ENCODE peak calls at places on chromosomes 3 and 15, in nine cellular contexts. One of them, this sample, is unnamed.

GRCh38 chr15:91482799-91483198 is 370.7 kb upstream of the SLCO3A1 start:
- DNase-seq in IMR-90: no peak
- DNase-seq in uterus: no peak
- DNase-seq in HCT116: no peak
- DNase-seq in psoas muscle: no peak
- DNase-seq in fibroblast of lung: no peak
- DNase-seq in cardiac muscle cell: no peak
- DNase-seq in foreskin fibroblast: no peak
- DNase-seq in breast epithelium: no peak
- DNase-seq in this sample: no peak

GRCh38 chr3:194843543-194843942 is 157.9 kb downstream of the FAM43A start:
- DNase-seq in IMR-90: no peak
- DNase-seq in uterus: no peak
- DNase-seq in HCT116: no peak
- DNase-seq in psoas muscle: no peak
- DNase-seq in fibroblast of lung: no peak
- DNase-seq in cardiac muscle cell: no peak
- DNase-seq in foreskin fibroblast: no peak
- DNase-seq in breast epithelium: no peak
- DNase-seq in this sample: peak

GRCh38 chr3:82038536-82038935 is 277.1 kb upstream of the GBE1 start:
- DNase-seq in IMR-90: no peak
- DNase-seq in uterus: no peak
- DNase-seq in HCT116: no peak
- DNase-seq in psoas muscle: no peak
- DNase-seq in fibroblast of lung: no peak
- DNase-seq in cardiac muscle cell: no peak
- DNase-seq in foreskin fibroblast: no peak
- DNase-seq in breast epithelium: no peak
- DNase-seq in this sample: no peak

GRCh38 chr3:123123716-123124616 is 57.1 kb downstream of the PDIA5 start:
- DNase-seq in IMR-90: no peak
- DNase-seq in uterus: no peak
- DNase-seq in HCT116: no peak
- DNase-seq in psoas muscle: no peak
- DNase-seq in fibroblast of lung: no peak
- DNase-seq in cardiac muscle cell: no peak
- DNase-seq in foreskin fibroblast: no peak
- DNase-seq in breast epithelium: no peak
- DNase-seq in this sample: no peak

GRCh38 chr15:23372284-23372683 is 17.7 kb downstream of the GOLGA8S start:
- DNase-seq in IMR-90: no peak
- DNase-seq in uterus: no peak
- DNase-seq in HCT116: no peak
- DNase-seq in psoas muscle: no peak
- DNase-seq in fibroblast of lung: no peak
- DNase-seq in cardiac muscle cell: peak
- DNase-seq in foreskin fibroblast: no peak
- DNase-seq in breast epithelium: no peak
- DNase-seq in this sample: peak

GRCh38 chr3:13483988-13484695 is 4.0 kb downstream of the HDAC11 start:
- DNase-seq in IMR-90: no peak
- DNase-seq in uterus: no peak
- DNase-seq in HCT116: no peak
- DNase-seq in psoas muscle: peak
- DNase-seq in fibroblast of lung: no peak
- DNase-seq in cardiac muscle cell: no peak
- DNase-seq in foreskin fibroblast: no peak
- DNase-seq in breast epithelium: no peak
- DNase-seq in this sample: no peak

GRCh38 chr3:95134693-95135375 is 1072.0 kb downstream of the NSUN3 start:
- DNase-seq in IMR-90: no peak
- DNase-seq in uterus: no peak
- DNase-seq in HCT116: no peak
- DNase-seq in psoas muscle: no peak
- DNase-seq in fibroblast of lung: peak
- DNase-seq in cardiac muscle cell: no peak
- DNase-seq in foreskin fibroblast: no peak
- DNase-seq in breast epithelium: no peak
- DNase-seq in this sample: no peak

GRCh38 chr3:47594792-47595191 is 16.1 kb upstream of the CSPG5 start:
- DNase-seq in IMR-90: no peak
- DNase-seq in uterus: no peak
- DNase-seq in HCT116: no peak
- DNase-seq in psoas muscle: no peak
- DNase-seq in fibroblast of lung: no peak
- DNase-seq in cardiac muscle cell: no peak
- DNase-seq in foreskin fibroblast: no peak
- DNase-seq in breast epithelium: no peak
- DNase-seq in this sample: no peak

GRCh38 chr3:45647148-45647619 is 42.0 kb upstream of the SACM1L start:
- DNase-seq in IMR-90: peak
- DNase-seq in uterus: no peak
- DNase-seq in HCT116: no peak
- DNase-seq in psoas muscle: no peak
- DNase-seq in fibroblast of lung: peak
- DNase-seq in cardiac muscle cell: peak
- DNase-seq in foreskin fibroblast: peak
- DNase-seq in breast epithelium: no peak
- DNase-seq in this sample: peak

GRCh38 chr15:34799149-34799824 is 3.9 kb upstream of the ACTC1 start:
- DNase-seq in IMR-90: no peak
- DNase-seq in uterus: no peak
- DNase-seq in HCT116: no peak
- DNase-seq in psoas muscle: peak
- DNase-seq in fibroblast of lung: peak
- DNase-seq in cardiac muscle cell: peak
- DNase-seq in foreskin fibroblast: peak
- DNase-seq in breast epithelium: no peak
- DNase-seq in this sample: peak

GRCh38 chr3:195041871-195042740 is 228.9 kb downstream of the XXYLT1 start:
- DNase-seq in IMR-90: no peak
- DNase-seq in uterus: no peak
- DNase-seq in HCT116: no peak
- DNase-seq in psoas muscle: no peak
- DNase-seq in fibroblast of lung: no peak
- DNase-seq in cardiac muscle cell: no peak
- DNase-seq in foreskin fibroblast: no peak
- DNase-seq in breast epithelium: peak
- DNase-seq in this sample: no peak

DNA sequence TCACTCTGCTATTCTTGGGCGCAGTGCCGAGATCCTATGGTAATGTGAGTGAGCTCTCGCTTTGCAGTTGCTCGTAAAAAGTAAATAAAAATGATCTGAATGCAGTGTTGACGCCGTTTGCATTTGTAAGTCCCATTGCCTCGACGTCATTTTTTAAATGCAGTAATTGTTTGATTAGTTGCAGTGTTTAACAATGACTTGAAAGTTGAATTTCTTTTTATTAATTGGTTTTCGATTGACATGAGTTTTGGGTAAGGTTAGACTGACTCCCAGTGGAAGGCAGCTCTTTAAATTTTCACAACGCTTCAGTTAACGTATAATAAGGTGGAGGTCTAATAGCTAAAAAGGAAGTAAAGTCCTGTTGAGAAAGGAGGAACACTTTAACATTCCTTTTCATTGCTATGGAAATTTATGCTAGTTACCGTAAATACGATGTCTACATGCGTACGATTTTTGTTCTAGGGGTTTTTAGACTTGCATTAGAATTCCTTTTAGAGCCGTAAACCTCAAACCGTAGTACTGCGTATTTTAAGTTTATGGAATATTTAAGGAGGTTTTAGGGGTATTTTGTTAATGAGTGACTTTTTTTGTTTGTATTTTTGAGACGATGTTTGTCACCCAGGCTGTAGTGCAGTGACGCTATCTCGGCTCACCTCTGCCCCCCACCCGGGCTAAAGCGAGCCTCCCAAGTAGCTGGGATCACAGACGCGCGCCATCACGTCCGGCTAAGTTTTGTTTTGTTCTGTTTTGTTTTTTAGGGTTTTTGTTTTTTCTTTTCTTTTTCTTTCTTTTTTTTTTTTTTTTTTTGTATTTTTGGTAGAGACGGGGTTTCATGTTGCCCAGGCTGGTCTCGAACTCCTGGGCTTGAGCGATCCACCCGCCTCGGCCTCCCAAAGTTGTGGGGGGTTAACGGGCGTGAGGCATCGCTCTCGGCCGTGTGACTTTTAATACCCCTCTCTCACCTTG is 1.4 kb downstream of the MORF4L1 start:
- DNase-seq in IMR-90: peak
- DNase-seq in uterus: peak
- DNase-seq in HCT116: no peak
- DNase-seq in psoas muscle: no peak
- DNase-seq in fibroblast of lung: peak
- DNase-seq in cardiac muscle cell: no peak
- DNase-seq in foreskin fibroblast: peak
- DNase-seq in breast epithelium: no peak
- DNase-seq in this sample: peak
- TF ChIP-seq CTCF in IMR-90: no peak
- TF ChIP-seq CTCF in uterus: no peak
- TF ChIP-seq CTCF in HCT116: no peak
- TF ChIP-seq CTCF in psoas muscle: no peak
- TF ChIP-seq CTCF in fibroblast of lung: no peak
- TF ChIP-seq CTCF in cardiac muscle cell: no peak
- TF ChIP-seq CTCF in foreskin fibroblast: no peak
- TF ChIP-seq CTCF in breast epithelium: no peak
- TF ChIP-seq CTCF in this sample: no peak

GRCh38 chr3:196186661-196187573 is 24.3 kb downstream of the ZDHHC19 start:
- DNase-seq in IMR-90: peak
- DNase-seq in uterus: no peak
- DNase-seq in HCT116: no peak
- DNase-seq in psoas muscle: peak
- DNase-seq in fibroblast of lung: no peak
- DNase-seq in cardiac muscle cell: no peak
- DNase-seq in foreskin fibroblast: peak
- DNase-seq in breast epithelium: no peak
- DNase-seq in this sample: no peak
- H3K4me3 ChIP-seq in IMR-90: no peak
- H3K4me3 ChIP-seq in uterus: peak
- H3K4me3 ChIP-seq in HCT116: no peak
- H3K4me3 ChIP-seq in psoas muscle: peak
- H3K4me3 ChIP-seq in fibroblast of lung: no peak
- H3K4me3 ChIP-seq in cardiac muscle cell: no peak
- H3K4me3 ChIP-seq in foreskin fibroblast: no peak
- H3K4me3 ChIP-seq in breast epithelium: no peak
- H3K4me3 ChIP-seq in this sample: no peak

DNA sequence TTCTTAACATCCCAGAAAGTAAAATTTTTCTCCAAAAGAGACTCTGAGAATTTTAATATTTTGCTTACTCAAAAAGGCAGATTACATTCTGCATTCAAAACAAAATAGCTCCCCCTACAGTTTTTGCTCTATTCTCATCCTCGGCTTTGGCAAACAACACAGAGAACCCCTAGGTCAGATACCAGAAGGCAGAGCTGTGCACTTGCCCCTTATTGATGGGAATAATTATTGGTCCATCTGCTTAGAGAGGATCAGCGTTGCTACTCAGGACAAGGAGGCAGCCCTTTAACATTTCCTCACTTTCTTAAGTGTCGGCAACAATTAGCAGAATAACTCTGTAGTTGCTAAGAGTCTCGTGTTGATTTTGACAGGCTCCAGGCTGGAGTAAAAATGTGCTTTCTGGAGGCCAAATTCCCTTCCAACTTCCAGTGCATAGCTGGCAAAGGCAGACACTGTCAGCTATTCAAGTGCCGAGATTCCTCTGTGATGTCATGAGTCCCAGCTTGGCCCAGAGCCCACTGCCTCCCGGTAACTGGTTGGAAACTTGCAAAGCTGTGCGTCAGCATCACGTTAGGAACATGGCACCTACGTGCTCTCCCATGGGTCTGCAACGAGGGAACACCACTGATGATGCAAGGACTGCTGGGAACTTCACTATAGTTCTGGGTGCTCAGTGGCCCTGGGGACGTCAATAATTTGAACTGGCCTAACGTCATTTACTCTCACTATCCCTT is 482.7 kb upstream of the ADAMTS9 start:
- DNase-seq in IMR-90: peak
- DNase-seq in uterus: peak
- DNase-seq in HCT116: no peak
- DNase-seq in psoas muscle: peak
- DNase-seq in fibroblast of lung: peak
- DNase-seq in cardiac muscle cell: peak
- DNase-seq in foreskin fibroblast: peak
- DNase-seq in breast epithelium: peak
- DNase-seq in this sample: peak
- TF ChIP-seq CTCF in IMR-90: peak
- TF ChIP-seq CTCF in uterus: no peak
- TF ChIP-seq CTCF in HCT116: peak
- TF ChIP-seq CTCF in psoas muscle: peak
- TF ChIP-seq CTCF in fibroblast of lung: peak
- TF ChIP-seq CTCF in cardiac muscle cell: peak
- TF ChIP-seq CTCF in foreskin fibroblast: peak
- TF ChIP-seq CTCF in breast epithelium: peak
- TF ChIP-seq CTCF in this sample: peak

GRCh38 chr3:187567026-187567425 is 103.2 kb downstream of the SST start:
- DNase-seq in IMR-90: peak
- DNase-seq in uterus: no peak
- DNase-seq in HCT116: no peak
- DNase-seq in psoas muscle: no peak
- DNase-seq in fibroblast of lung: peak
- DNase-seq in cardiac muscle cell: peak
- DNase-seq in foreskin fibroblast: no peak
- DNase-seq in breast epithelium: no peak
- DNase-seq in this sample: peak

GRCh38 chr3:187565701-187566100 is 104.5 kb downstream of the SST start:
- DNase-seq in IMR-90: no peak
- DNase-seq in uterus: no peak
- DNase-seq in HCT116: no peak
- DNase-seq in psoas muscle: no peak
- DNase-seq in fibroblast of lung: no peak
- DNase-seq in cardiac muscle cell: no peak
- DNase-seq in foreskin fibroblast: no peak
- DNase-seq in breast epithelium: no peak
- DNase-seq in this sample: no peak

GRCh38 chr3:187571701-187572100 is 98.5 kb downstream of the SST start:
- DNase-seq in IMR-90: no peak
- DNase-seq in uterus: no peak
- DNase-seq in HCT116: no peak
- DNase-seq in psoas muscle: no peak
- DNase-seq in fibroblast of lung: no peak
- DNase-seq in cardiac muscle cell: no peak
- DNase-seq in foreskin fibroblast: no peak
- DNase-seq in breast epithelium: no peak
- DNase-seq in this sample: no peak

GRCh38 chr3:187567741-187568140 is 102.5 kb downstream of the SST start:
- DNase-seq in IMR-90: peak
- DNase-seq in uterus: no peak
- DNase-seq in HCT116: no peak
- DNase-seq in psoas muscle: no peak
- DNase-seq in fibroblast of lung: peak
- DNase-seq in cardiac muscle cell: peak
- DNase-seq in foreskin fibroblast: peak
- DNase-seq in breast epithelium: no peak
- DNase-seq in this sample: peak

DNA sequence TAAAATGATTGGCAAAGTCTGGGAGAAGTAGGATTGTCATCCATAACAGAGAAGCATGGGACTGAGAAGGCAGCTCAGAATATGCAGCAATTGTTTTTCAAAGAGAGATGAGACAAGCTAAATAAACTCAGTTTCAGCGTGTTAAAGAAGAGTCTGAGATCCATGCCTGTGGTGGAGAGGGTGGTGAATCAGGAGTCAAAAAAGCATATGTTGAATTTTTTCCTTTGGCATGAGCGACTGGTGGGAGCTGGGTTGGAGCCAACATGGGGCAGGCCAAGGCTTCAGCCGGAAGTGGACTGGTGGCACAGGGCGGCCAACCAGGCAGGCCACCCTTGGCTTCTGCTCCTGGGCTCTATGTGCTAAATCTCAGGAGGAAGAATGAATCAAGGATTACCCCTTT is 102.0 kb downstream of the SST start:
- DNase-seq in IMR-90: no peak
- DNase-seq in uterus: no peak
- DNase-seq in HCT116: no peak
- DNase-seq in psoas muscle: no peak
- DNase-seq in fibroblast of lung: no peak
- DNase-seq in cardiac muscle cell: peak
- DNase-seq in foreskin fibroblast: no peak
- DNase-seq in breast epithelium: no peak
- DNase-seq in this sample: no peak
- H3K4me3 ChIP-seq in IMR-90: no peak
- H3K4me3 ChIP-seq in uterus: no peak
- H3K4me3 ChIP-seq in HCT116: no peak
- H3K4me3 ChIP-seq in psoas muscle: no peak
- H3K4me3 ChIP-seq in fibroblast of lung: no peak
- H3K4me3 ChIP-seq in cardiac muscle cell: no peak
- H3K4me3 ChIP-seq in foreskin fibroblast: no peak
- H3K4me3 ChIP-seq in breast epithelium: no peak
- H3K4me3 ChIP-seq in this sample: no peak

This sample was measured in fibroblast of pulmonary artery.